ENCODE peak calls at places on chromosomes 4 and X, in seven cellular contexts. H is sigmoid colon, B is A549, G is ovary, N is upper lobe of left lung, P is breast epithelium, I is esophagus squamous epithelium. Q is an unnamed sample.

GRCh38 chrX:11629593-11630211 is 36.0 kb downstream of the ARHGAP6 start:
- DNase-seq in H (peak; percentile 80), B (no peak), G (peak; percentile 35), N (no peak), P (no peak), I (no peak), Q (no peak)

GRCh38 chrX:25754399-25754798 is 383.7 kb upstream of the MAGEB18 start:
- DNase-seq in H (no peak), B (no peak), G (no peak), N (no peak), P (no peak), I (no peak), Q (no peak)

GRCh38 chr4:186216465-186217024 is 10.8 kb upstream of the KLKB1 start:
- DNase-seq in H (no peak), B (no peak), G (no peak), N (no peak), P (no peak), I (no peak), Q (no peak)

GRCh38 chr4:8010618-8011017 is 71.0 kb upstream of the AFAP1 start:
- DNase-seq in H (peak; percentile 78), B (no peak), G (peak; percentile 63), N (no peak), P (no peak), I (no peak), Q (no peak)

GRCh38 chr4:23978031-23978430 is 88.2 kb upstream of the PPARGC1A start:
- DNase-seq in H (no peak), B (no peak), G (no peak), N (no peak), P (no peak), I (no peak), Q (no peak)

GRCh38 chr4:150782921-150783320 is 201.0 kb downstream of the MAB21L2 start:
- DNase-seq in H (no peak), B (no peak), G (no peak), N (no peak), P (no peak), I (no peak), Q (no peak)

GRCh38 chr4:128782076-128782715 is 27.3 kb upstream of the JADE1 start:
- DNase-seq in H (no peak), B (no peak), G (no peak), N (no peak), P (no peak), I (no peak), Q (no peak)

GRCh38 chrX:39814391-39814790 is 283.4 kb downstream of the BCOR start:
- DNase-seq in H (no peak), B (no peak), G (no peak), N (no peak), P (no peak), I (no peak), Q (no peak)

GRCh38 chr4:54746228-54746627 is 88.5 kb downstream of the KIT start:
- DNase-seq in H (no peak), B (no peak), G (no peak), N (no peak), P (no peak), I (no peak), Q (no peak)

GRCh38 chr4:120870279-120870673 is 52.2 kb downstream of the PRDM5 start:
- DNase-seq in H (no peak), B (no peak), G (no peak), N (no peak), P (no peak), I (no peak), Q (no peak)

GRCh38 chr4:154577324-154577723 is 13.2 kb downstream of the FGA start:
- DNase-seq in H (no peak), B (no peak), G (no peak), N (no peak), P (no peak), I (no peak), Q (no peak)

GRCh38 chr4:146814736-146815135 is 130.9 kb downstream of the TTC29 start:
- DNase-seq in H (no peak), B (no peak), G (no peak), N (no peak), P (no peak), I (no peak), Q (no peak)

GRCh38 chr4:147782087-147782781 is 50.3 kb downstream of the ARHGAP10 start:
- DNase-seq in H (no peak), B (no peak), G (no peak), N (no peak), P (no peak), I (no peak), Q (no peak)

GRCh38 chr4:18813771-18814170 is 792.2 kb upstream of the LCORL start:
- DNase-seq in H (no peak), B (no peak), G (no peak), N (no peak), P (no peak), I (no peak), Q (no peak)

GRCh38 chr4:27098034-27098433 is 237.4 kb downstream of the STIM2 start:
- DNase-seq in H (no peak), B (no peak), G (no peak), N (no peak), P (no peak), I (no peak), Q (no peak)

GRCh38 chr4:152316969-152317368 is 218.9 kb downstream of the FBXW7 start:
- DNase-seq in H (no peak), B (no peak), G (no peak), N (no peak), P (no peak), I (no peak), Q (no peak)

GRCh38 chr4:26909369-26909768 is 48.7 kb downstream of the STIM2 start:
- DNase-seq in H (no peak), B (no peak), G (no peak), N (no peak), P (no peak), I (no peak), Q (no peak)

GRCh38 chrX:133538148-133538547 is 122.9 kb upstream of the GPC4 start:
- DNase-seq in H (no peak), B (no peak), G (no peak), N (no peak), P (no peak), I (no peak), Q (no peak)
- H3K4me3 ChIP-seq in H (no peak overlapping the region), B (no peak overlapping the region), G (no peak overlapping the region), N (no peak overlapping the region), P (no peak overlapping the region), I (no peak overlapping the region), Q (no peak overlapping the region)

GRCh38 chr4:98928131-98928504 is 815 bp downstream of the EIF4E start:
- DNase-seq in H (peak; percentile 79), B (peak; percentile 67), G (peak; percentile 58), N (no peak), P (peak; percentile 58), I (peak; percentile 5), Q (peak; percentile 89)
- TF ChIP-seq POLR2A in H (no peak), B (peak; percentile 50), G (no peak), N (no peak), P (no peak), I (no peak), Q (no peak)

DNA sequence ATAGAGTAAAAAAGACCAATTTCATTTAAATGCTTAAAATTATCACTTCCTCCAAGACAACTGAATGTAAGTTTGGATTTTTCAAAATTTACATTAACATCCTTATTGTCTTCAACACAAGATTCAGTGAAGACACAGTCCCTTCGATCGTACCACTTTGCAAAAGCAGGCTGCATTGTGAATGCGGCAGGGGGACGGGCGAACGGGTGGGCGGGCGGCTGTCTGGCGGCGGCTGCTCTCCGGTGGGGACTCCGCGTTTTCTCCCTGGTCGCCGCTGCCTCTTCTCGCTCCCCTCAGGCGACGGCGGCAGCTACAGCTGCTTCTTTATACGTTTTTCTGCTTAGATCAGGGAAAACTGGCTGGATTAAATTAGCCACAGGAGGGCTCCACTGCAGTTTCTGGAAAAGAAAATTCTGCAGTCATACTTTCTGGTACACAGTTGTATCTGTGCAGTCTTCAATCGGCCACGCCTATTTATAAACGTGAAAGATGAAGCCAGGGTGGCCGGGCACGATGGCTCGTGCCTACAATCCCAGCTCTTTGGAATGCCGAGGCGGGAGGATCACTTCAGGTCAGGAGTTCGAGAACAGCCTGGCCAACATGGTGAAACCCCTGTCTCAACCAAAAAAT is 33.9 kb upstream of the HPF1 start:
- DNase-seq in H (no peak), B (peak; percentile 37), G (peak; percentile 27), N (peak; percentile 73), P (no peak), I (no peak), Q (no peak)
- TF ChIP-seq CTCF in H (peak; percentile 46), B (peak; percentile 58), G (no peak), N (no peak), P (peak; percentile 21), I (peak; percentile 25), Q (no peak)

GRCh38 chr4:3835527-3836040 is 69.4 kb downstream of the ADRA2C start:
- DNase-seq in H (no peak), B (no peak), G (no peak), N (no peak), P (no peak), I (no peak), Q (no peak)
- H3K4me3 ChIP-seq in H (no peak overlapping the region), B (no peak overlapping the region), G (no peak overlapping the region), N (no peak overlapping the region), P (no peak overlapping the region), I (no peak overlapping the region), Q (no peak overlapping the region)

DNA sequence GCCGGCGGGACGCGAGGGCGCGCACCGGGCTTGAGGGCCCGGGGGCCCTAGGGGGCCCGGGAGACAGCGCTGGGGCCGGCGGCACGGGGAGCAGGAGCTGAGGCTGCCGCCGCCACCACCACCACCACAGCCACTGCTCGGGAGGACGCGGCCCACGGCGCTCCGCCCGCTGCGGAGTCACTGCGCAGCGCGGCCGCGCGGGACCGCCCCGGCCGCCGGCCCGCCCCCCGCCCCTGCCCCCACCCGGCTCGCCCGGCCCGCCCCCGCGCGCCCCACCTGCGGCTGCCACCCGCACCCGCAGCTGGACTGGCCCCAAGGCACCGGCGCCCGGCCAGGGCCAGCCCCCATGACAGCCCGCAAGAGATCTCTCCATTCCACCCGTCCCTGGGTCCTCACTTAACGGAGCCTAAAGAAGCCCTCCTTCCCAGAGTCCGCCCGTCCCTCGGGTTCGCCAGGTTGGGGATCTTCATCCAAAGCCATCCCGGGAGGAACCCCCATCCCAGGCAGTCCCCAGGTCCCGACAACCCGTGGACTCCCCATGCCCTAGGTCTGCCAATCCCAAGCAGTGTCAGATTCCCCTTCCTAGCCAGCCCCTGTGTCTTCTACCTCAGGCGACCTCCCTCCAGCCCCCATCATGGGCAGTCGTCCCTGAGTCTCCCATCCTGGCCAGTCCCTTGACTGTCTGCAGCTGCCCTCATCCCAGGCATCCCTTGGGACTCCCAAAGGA is 40.0 kb upstream of the IQSEC2 start:
- DNase-seq in H (no peak), B (no peak), G (no peak), N (peak; percentile 84), P (no peak), I (no peak), Q (no peak)
- TF ChIP-seq POLR2A in H (no peak), B (peak; percentile 63), G (no peak), N (no peak), P (no peak), I (no peak), Q (no peak)

GRCh38 chrX:140064993-140065392 is 99.7 kb upstream of the CXorf66 start:
- DNase-seq in H (no peak), B (no peak), G (no peak), N (no peak), P (no peak), I (no peak), Q (no peak)
- TF ChIP-seq CTCF in H (no peak), B (no peak), G (no peak), N (no peak), P (no peak), I (no peak), Q (no peak)

GRCh38 chr4:101035522-101035921 is 311.8 kb downstream of the PPP3CA start:
- DNase-seq in H (no peak), B (no peak), G (no peak), N (no peak), P (no peak), I (no peak), Q (no peak)
- H3K4me3 ChIP-seq in H (no peak overlapping the region), B (no peak overlapping the region), G (no peak overlapping the region), N (no peak overlapping the region), P (no peak overlapping the region), I (no peak overlapping the region), Q (no peak overlapping the region)